ENCODE peak calls at places on chromosomes 2 and 18, in nine cellular contexts. J is A549, U is transverse colon, L is ovary, M is K562, N is tibial nerve, V is GM12878, I is suprapubic skin, C is SK-N-SH. H is an unnamed sample.

GRCh38 chr2:131521961-131522781 is 5.5 kb upstream of the CCDC74A start:
- DNase-seq in L (peak), U (no peak), I (peak), C (no peak), M (no peak), V (no peak), N (no peak), J (no peak), H (no peak)

GRCh38 chr2:3585239-3586109 is 9.4 kb upstream of the COLEC11 start:
- DNase-seq in U (peak), V (no peak), N (peak), M (peak), I (no peak), J (no peak), C (peak), L (peak), H (no peak)

GRCh38 chr2:212495076-212495475 is 43.5 kb downstream of the ERBB4 start:
- DNase-seq in I (no peak), U (no peak), J (no peak), C (no peak), L (no peak), V (no peak), N (no peak), M (no peak), H (no peak)

GRCh38 chr2:31534636-31535035 is 46.1 kb downstream of the SRD5A2 start:
- DNase-seq in L (no peak), C (no peak), N (no peak), I (no peak), V (no peak), J (no peak), M (no peak), U (no peak), H (no peak)

GRCh38 chr18:46727177-46727576 is 29.7 kb downstream of the ST8SIA5 start:
- DNase-seq in C (no peak), L (no peak), J (no peak), U (no peak), M (no peak), I (no peak), V (no peak), N (no peak), H (no peak)

GRCh38 chr18:63553117-63553516 is 10.9 kb downstream of the SERPINB12 start:
- DNase-seq in U (no peak), C (no peak), N (no peak), M (no peak), L (no peak), I (no peak), V (no peak), J (no peak), H (no peak)

GRCh38 chr2:77104554-77104953 is 417.6 kb downstream of the LRRTM4 start:
- DNase-seq in J (no peak), N (no peak), I (no peak), V (no peak), C (no peak), U (no peak), M (no peak), L (no peak), H (no peak)

GRCh38 chr2:71786291-71787107 is 333.1 kb downstream of the DYSF start:
- DNase-seq in V (no peak), L (no peak), I (peak), U (no peak), N (no peak), M (no peak), C (no peak), J (no peak), H (no peak)

GRCh38 chr2:76296400-76296799 is 585.7 kb upstream of the GCFC2 start:
- DNase-seq in L (no peak), N (no peak), U (no peak), M (no peak), J (no peak), C (no peak), V (no peak), I (no peak), H (no peak)

GRCh38 chr2:141590620-141591019 is 540.2 kb downstream of the LRP1B start:
- DNase-seq in J (no peak), L (no peak), N (no peak), I (no peak), C (no peak), M (no peak), U (no peak), V (no peak), H (no peak)

GRCh38 chr2:68225119-68225632 is 27.2 kb downstream of the PPP3R1 start:
- DNase-seq in I (no peak), M (peak), N (no peak), U (peak), V (peak), C (peak), L (no peak), J (peak), H (no peak)

GRCh38 chr2:39666489-39667141 is 898 bp downstream of the TMEM178A start:
- DNase-seq in J (peak), V (no peak), L (no peak), I (no peak), C (peak), U (no peak), M (no peak), N (no peak), H (no peak)

GRCh38 chr2:132811148-132811915 is 141.3 kb upstream of the LYPD1 start:
- DNase-seq in N (no peak), L (no peak), M (no peak), C (no peak), V (no peak), U (no peak), I (no peak), J (no peak), H (no peak)

GRCh38 chr2:197710424-197711042 is 5.4 kb downstream of the MARS2 start:
- DNase-seq in J (no peak), I (no peak), U (no peak), V (peak), M (no peak), C (no peak), L (no peak), N (no peak), H (no peak)

GRCh38 chr18:65975536-65975935 is 224.7 kb downstream of the CDH7 start:
- DNase-seq in C (no peak), J (no peak), I (no peak), V (no peak), N (no peak), U (no peak), L (no peak), M (no peak), H (no peak)

GRCh38 chr2:52084760-52085159 is 1052.8 kb upstream of the NRXN1 start:
- DNase-seq in M (no peak), U (no peak), J (no peak), L (no peak), N (no peak), C (no peak), V (no peak), I (no peak), H (no peak)

GRCh38 chr2:216492951-216493685 is 5.5 kb upstream of the RPL37A start:
- DNase-seq in V (no peak), L (peak), N (no peak), I (no peak), M (no peak), U (no peak), J (no peak), C (no peak), H (no peak)

GRCh38 chr2:217186565-217187218 is 326.8 kb upstream of the TNP1 start:
- DNase-seq in N (no peak), V (no peak), M (no peak), U (no peak), L (no peak), C (no peak), J (no peak), I (peak), H (no peak)

GRCh38 chr2:55093381-55093780 is 43.1 kb upstream of the RTN4 start:
- DNase-seq in N (no peak), C (no peak), J (no peak), U (no peak), M (peak), I (no peak), V (no peak), L (no peak), H (no peak)

GRCh38 chr2:240822280-240822847 is 2.3 kb upstream of the KIF1A start:
- DNase-seq in V (no peak), C (no peak), U (no peak), L (no peak), J (no peak), M (no peak), N (no peak), I (no peak), H (no peak)

GRCh38 chr2:23532311-23533013 is 147.5 kb downstream of the KLHL29 start:
- DNase-seq in L (peak), N (no peak), J (no peak), V (peak), C (no peak), U (no peak), M (no peak), I (no peak), H (no peak)

GRCh38 chr2:166417669-166418068 is 41.9 kb upstream of the SCN9A start:
- DNase-seq in I (no peak), J (no peak), M (no peak), U (no peak), L (no peak), N (no peak), V (no peak), C (no peak), H (no peak)

GRCh38 chr2:105771841-105772240 is 27.1 kb downstream of the NCK2 start:
- DNase-seq in I (no peak), L (no peak), C (no peak), N (no peak), U (no peak), M (no peak), V (no peak), J (no peak), H (no peak)

GRCh38 chr2:212073360-212073759 is 465.2 kb downstream of the ERBB4 start:
- DNase-seq in J (no peak), L (no peak), I (no peak), M (no peak), N (no peak), U (no peak), C (no peak), V (no peak), H (no peak)

GRCh38 chr2:218043701-218044109 is 25.3 kb upstream of the RUFY4 start:
- DNase-seq in J (no peak), M (no peak), N (no peak), I (no peak), V (no peak), L (no peak), U (no peak), C (no peak), H (peak)

GRCh38 chr18:23191952-23192662 is 56.8 kb downstream of the CABLES1 start:
- DNase-seq in C (peak), U (peak), L (peak), M (no peak), V (no peak), J (no peak), I (no peak), N (no peak), H (no peak)

GRCh38 chr2:46413631-46414030 is 65.7 kb upstream of the TMEM247 start:
- DNase-seq in N (no peak), C (no peak), I (no peak), J (no peak), L (no peak), V (no peak), U (no peak), M (no peak), H (no peak)

GRCh38 chr2:173598525-173598924 is 243.9 kb downstream of the CDCA7 start:
- DNase-seq in V (no peak), J (no peak), C (no peak), U (no peak), N (no peak), M (no peak), L (no peak), I (no peak), H (no peak)

GRCh38 chr2:173602153-173602552 is 247.5 kb downstream of the CDCA7 start:
- DNase-seq in L (no peak), N (no peak), M (no peak), V (no peak), C (no peak), U (no peak), J (no peak), I (no peak), H (no peak)

GRCh38 chr2:173596226-173596625 is 241.6 kb downstream of the CDCA7 start:
- DNase-seq in V (no peak), I (no peak), J (no peak), L (no peak), C (no peak), M (no peak), U (no peak), N (no peak), H (no peak)

DNA sequence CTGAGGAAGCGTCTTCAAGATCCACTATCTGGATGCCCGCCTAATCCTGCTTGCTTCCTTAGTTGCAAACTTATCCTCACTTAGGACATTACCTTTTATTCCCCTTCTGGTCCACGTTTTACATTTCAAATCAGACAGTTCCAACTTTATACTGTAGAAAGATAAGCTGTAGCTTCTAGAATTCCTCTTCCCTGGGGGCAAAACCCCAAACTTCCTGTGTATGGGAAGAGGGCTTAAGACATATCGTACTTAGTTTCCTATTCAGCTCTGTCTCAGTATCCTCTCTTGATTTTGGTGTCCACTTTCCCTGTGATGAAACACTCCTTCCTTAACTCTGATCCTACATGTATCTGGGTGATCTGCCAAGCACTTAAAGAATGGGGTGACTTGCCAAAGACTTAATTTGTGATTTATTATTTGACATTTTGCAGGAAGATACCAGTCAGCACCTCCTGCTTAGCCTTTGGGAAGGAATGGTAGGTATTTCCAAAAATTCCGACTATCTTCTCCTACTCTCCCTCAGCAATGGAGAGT is 245.2 kb downstream of the CDCA7 start:
- DNase-seq in M (no peak), V (no peak), C (no peak), U (no peak), L (no peak), J (no peak), I (no peak), N (no peak), H (no peak)
- TF ChIP-seq EP300 in M (no peak), V (no peak), C (no peak), U (no peak), L (no peak), J (no peak), I (no peak), N (no peak), H (no peak)

GRCh38 chr18:44876024-44876423 is 195.3 kb downstream of the SETBP1 start:
- DNase-seq in J (no peak), M (no peak), U (no peak), N (no peak), C (no peak), V (no peak), L (no peak), I (no peak), H (no peak)

GRCh38 chr18:44876749-44877148 is 196.1 kb downstream of the SETBP1 start:
- DNase-seq in C (no peak), J (no peak), M (no peak), L (no peak), N (no peak), U (no peak), V (no peak), I (no peak), H (no peak)

GRCh38 chr18:44882163-44882881 is 201.6 kb downstream of the SETBP1 start:
- DNase-seq in M (no peak), C (no peak), I (no peak), L (no peak), U (no peak), J (no peak), N (no peak), V (no peak), H (no peak)

GRCh38 chr18:44880170-44880569 is 199.5 kb downstream of the SETBP1 start:
- DNase-seq in I (no peak), L (no peak), M (no peak), U (no peak), C (no peak), J (no peak), N (no peak), V (no peak), H (no peak)

GRCh38 chr18:44878335-44878734 is 197.6 kb downstream of the SETBP1 start:
- DNase-seq in L (no peak), M (no peak), C (no peak), I (no peak), V (no peak), N (no peak), J (no peak), U (no peak), H (no peak)
- H3K27ac ChIP-seq in L (no peak), M (no peak), C (no peak), I (no peak), V (no peak), N (no peak), J (no peak), U (no peak), H (no peak)

GRCh38 chr18:49398331-49398730 is 62.1 kb downstream of the DYM start:
- DNase-seq in N (no peak), U (no peak), V (no peak), L (no peak), J (no peak), C (no peak), M (no peak), I (no peak), H (no peak)

GRCh38 chr18:49400398-49401072 is 59.9 kb downstream of the DYM start:
- DNase-seq in C (no peak), U (no peak), M (no peak), L (no peak), N (no peak), V (no peak), I (no peak), J (peak), H (no peak)

GRCh38 chr18:49394191-49394590 is 66.3 kb downstream of the DYM start:
- DNase-seq in N (no peak), I (no peak), L (no peak), U (no peak), V (no peak), M (no peak), C (no peak), J (no peak), H (no peak)

GRCh38 chr18:49393011-49393410 is 67.4 kb downstream of the DYM start:
- DNase-seq in J (no peak), N (no peak), I (no peak), U (no peak), L (no peak), M (no peak), V (no peak), C (no peak), H (no peak)

DNA sequence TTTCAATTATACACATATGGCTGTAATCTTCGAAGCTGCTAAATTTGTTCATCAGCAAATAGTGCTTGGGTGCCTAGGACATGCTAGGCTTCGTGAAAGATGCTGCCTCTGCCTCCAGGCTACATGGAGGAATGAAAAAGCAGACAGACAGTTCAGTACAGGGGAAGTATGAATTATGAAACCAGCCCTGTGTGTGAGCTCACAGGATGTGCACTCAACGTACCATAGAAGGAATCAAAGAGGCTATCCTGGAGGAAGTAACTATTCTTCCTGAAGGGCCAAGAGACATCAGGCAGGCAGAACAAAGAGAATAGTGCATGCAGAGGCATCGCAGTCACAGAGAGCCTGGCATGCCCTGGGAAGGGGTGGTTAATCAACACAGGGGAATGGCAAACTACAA is 61.4 kb downstream of the DYM start:
- DNase-seq in J (no peak), C (peak), N (no peak), V (no peak), L (no peak), I (no peak), M (no peak), U (no peak), H (no peak)
- TF ChIP-seq EP300 in J (no peak), C (no peak), N (no peak), V (no peak), L (no peak), I (no peak), M (no peak), U (no peak), H (no peak)

DNA sequence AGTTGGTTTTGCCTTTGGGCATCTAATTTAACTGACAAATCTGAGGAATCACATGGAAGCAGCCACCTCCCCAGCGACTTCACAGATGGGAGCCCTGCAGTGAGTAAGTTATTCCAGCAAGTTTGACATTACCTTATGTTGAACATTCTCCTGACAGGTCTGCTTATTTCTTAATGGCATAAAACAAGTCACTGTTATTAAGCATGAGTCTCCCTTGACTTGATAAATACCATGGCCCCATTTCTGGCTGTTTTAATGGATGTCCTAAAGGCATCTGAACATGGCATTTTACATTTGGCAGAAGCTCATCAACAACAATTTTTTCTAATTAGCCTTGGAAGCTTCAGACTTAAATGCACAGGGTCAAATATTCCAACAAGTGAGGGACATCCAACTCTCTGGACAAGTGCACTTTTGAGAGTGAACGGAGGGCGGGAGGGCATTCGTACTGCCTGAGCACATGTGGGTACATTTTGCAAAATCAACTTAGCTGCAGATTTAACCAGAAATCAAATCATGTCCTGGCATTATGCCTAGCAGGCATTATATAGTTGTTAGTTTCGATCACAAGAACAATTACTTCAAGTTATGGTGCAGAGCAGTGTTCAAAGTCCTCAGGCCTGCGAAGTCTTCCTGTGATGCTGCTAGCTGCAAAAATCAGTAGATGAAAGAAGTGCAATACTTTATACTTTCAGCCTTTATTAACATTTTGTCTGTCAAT is 92.5 kb upstream of the CREB1 start:
- DNase-seq in I (no peak), M (no peak), U (peak), L (no peak), J (no peak), V (no peak), N (no peak), C (peak), H (no peak)
- H3K27ac ChIP-seq in I (no peak), M (no peak), U (no peak), L (no peak), J (no peak), V (no peak), N (no peak), C (peak), H (no peak)

GRCh38 chr2:137493261-137493660 is 471.0 kb upstream of the HNMT start:
- DNase-seq in N (no peak), V (no peak), I (no peak), C (no peak), L (no peak), U (peak), M (no peak), J (no peak), H (no peak)
- TF ChIP-seq EP300 in N (no peak), V (no peak), I (no peak), C (no peak), L (no peak), U (no peak), M (no peak), J (no peak), H (no peak)

GRCh38 chr2:174833737-174834136 is 69.5 kb upstream of the CHRNA1 start:
- DNase-seq in U (no peak), L (no peak), J (no peak), V (no peak), M (no peak), I (no peak), C (no peak), N (no peak), H (no peak)

GRCh38 chr2:174829550-174829949 is 65.3 kb upstream of the CHRNA1 start:
- DNase-seq in L (no peak), U (no peak), J (no peak), C (no peak), M (no peak), V (no peak), N (no peak), I (no peak), H (no peak)

GRCh38 chr2:174827371-174828369 is 63.4 kb upstream of the CHRNA1 start:
- DNase-seq in N (no peak), U (no peak), I (no peak), L (no peak), C (no peak), V (no peak), M (no peak), J (no peak), H (no peak)

GRCh38 chr2:174826051-174826450 is 61.8 kb upstream of the CHRNA1 start:
- DNase-seq in L (no peak), C (no peak), N (no peak), J (no peak), U (no peak), I (no peak), V (no peak), M (no peak), H (no peak)

GRCh38 chr2:174830561-174830960 is 66.3 kb upstream of the CHRNA1 start:
- DNase-seq in M (no peak), J (no peak), C (no peak), N (no peak), U (no peak), V (no peak), I (no peak), L (no peak), H (no peak)
- H3K27ac ChIP-seq in M (no peak), J (no peak), C (no peak), N (no peak), U (no peak), V (no peak), I (no peak), L (no peak), H (no peak)

H was measured in esophagus muscularis mucosa.